ENCODE peak calls at places on chromosomes 13 and 19, in eight cellular contexts. S, I, V, A, Y, R, K and Q are unnamed samples.

GRCh38 chr19:50636317-50637085 is 3.2 kb downstream of the SYT3 start:
- DNase-seq in S (no peak), I (no peak), V (no peak), A (no peak), Y (no peak), R (no peak), K (no peak), Q (no peak)

GRCh38 chr13:20344836-20345490 is 112.8 kb upstream of the GJB6 start:
- DNase-seq in S (no peak), I (no peak), V (no peak), A (no peak), Y (no peak), R (no peak), K (no peak), Q (no peak)

GRCh38 chr19:17765069-17765618 is 13.9 kb downstream of the FCHO1 start:
- DNase-seq in S (peak; percentile 63), I (no peak), V (peak; percentile 93), A (no peak), Y (no peak), R (no peak), K (peak; percentile 57), Q (peak; percentile 71)

GRCh38 chr19:40383668-40384248 is 6.2 kb downstream of the HIPK4 start:
- DNase-seq in S (no peak), I (no peak), V (no peak), A (no peak), Y (no peak), R (no peak), K (no peak), Q (no peak)

GRCh38 chr13:37386276-37386675 is 212.3 kb downstream of the POSTN start:
- DNase-seq in S (no peak), I (no peak), V (no peak), A (no peak), Y (peak; percentile 56), R (no peak), K (no peak), Q (no peak)

GRCh38 chr13:113343692-113343968 is 20.3 kb downstream of the GRTP1 start:
- DNase-seq in S (no peak), I (no peak), V (peak; percentile 41), A (no peak), Y (no peak), R (no peak), K (peak; percentile 1), Q (no peak)

GRCh38 chr13:35046587-35046986 is 104.5 kb downstream of the NBEA start:
- DNase-seq in S (no peak), I (no peak), V (no peak), A (no peak), Y (no peak), R (no peak), K (no peak), Q (no peak)

GRCh38 chr13:60275208-60275607 is 111.5 kb upstream of the DIAPH3 start:
- DNase-seq in S (no peak), I (no peak), V (no peak), A (no peak), Y (no peak), R (no peak), K (no peak), Q (no peak)

GRCh38 chr19:5255602-5256231 is 84.9 kb downstream of the PTPRS start:
- DNase-seq in S (no peak), I (no peak), V (no peak), A (no peak), Y (no peak), R (no peak), K (no peak), Q (no peak)

GRCh38 chr19:11059511-11060358 is 29.5 kb upstream of the LDLR start:
- DNase-seq in S (no peak), I (no peak), V (no peak), A (no peak), Y (no peak), R (no peak), K (no peak), Q (no peak)

GRCh38 chr13:31160857-31161582 is 684 bp downstream of the HSPH1 start:
- DNase-seq in S (peak; percentile 69), I (peak; percentile 86), V (peak; percentile 89), A (peak; percentile 59), Y (peak; percentile 75), R (peak; percentile 32), K (peak; percentile 74), Q (peak; percentile 50)

GRCh38 chr19:16834747-16835146 is 5.5 kb downstream of the SIN3B start:
- DNase-seq in S (no peak), I (no peak), V (no peak), A (no peak), Y (peak; percentile 28), R (no peak), K (no peak), Q (peak; percentile 72)

GRCh38 chr13:94829201-94829600 is 116.9 kb upstream of the SOX21 start:
- DNase-seq in S (no peak), I (no peak), V (no peak), A (no peak), Y (no peak), R (no peak), K (no peak), Q (no peak)

GRCh38 chr19:40809358-40810086 is 10.5 kb downstream of the EGLN2 start:
- DNase-seq in S (no peak), I (no peak), V (peak; percentile 81), A (no peak), Y (no peak), R (no peak), K (no peak), Q (no peak)

GRCh38 chr13:60347174-60347573 is 49.8 kb upstream of the TDRD3 start:
- DNase-seq in S (no peak), I (no peak), V (no peak), A (no peak), Y (no peak), R (no peak), K (no peak), Q (no peak)

GRCh38 chr13:112119192-112120030 is 52.5 kb downstream of the SOX1 start:
- DNase-seq in S (no peak), I (no peak), V (peak; percentile 55), A (no peak), Y (no peak), R (no peak), K (no peak), Q (no peak)

GRCh38 chr13:66048888-66049287 is 1181.2 kb downstream of the PCDH9 start:
- DNase-seq in S (no peak), I (no peak), V (no peak), A (no peak), Y (peak; percentile 27), R (no peak), K (no peak), Q (no peak)

GRCh38 chr13:20711301-20712044 is 8.0 kb downstream of the IL17D start:
- DNase-seq in S (no peak), I (no peak), V (no peak), A (no peak), Y (no peak), R (no peak), K (no peak), Q (no peak)

GRCh38 chr19:48512504-48513288 is 1.1 kb upstream of the LMTK3 start:
- DNase-seq in S (no peak), I (no peak), V (no peak), A (no peak), Y (no peak), R (no peak), K (no peak), Q (no peak)
- H3K4me3 ChIP-seq in S (no peak overlapping the region), I (no peak overlapping the region), V (peak overlapping the region; percentile 59), A (peak overlapping the region; percentile 72), Y (no peak overlapping the region), R (no peak overlapping the region), K (no peak overlapping the region), Q (no peak overlapping the region)

GRCh38 chr13:63287926-63288325 is 1872.3 kb upstream of the PCDH20 start:
- DNase-seq in S (no peak), I (no peak), V (no peak), A (no peak), Y (no peak), R (no peak), K (no peak), Q (no peak)
- TF ChIP-seq CTCF in S (no peak), I (no peak), V (no peak), A (no peak), Y (no peak), R (no peak), K (no peak), Q (no peak)

DNA sequence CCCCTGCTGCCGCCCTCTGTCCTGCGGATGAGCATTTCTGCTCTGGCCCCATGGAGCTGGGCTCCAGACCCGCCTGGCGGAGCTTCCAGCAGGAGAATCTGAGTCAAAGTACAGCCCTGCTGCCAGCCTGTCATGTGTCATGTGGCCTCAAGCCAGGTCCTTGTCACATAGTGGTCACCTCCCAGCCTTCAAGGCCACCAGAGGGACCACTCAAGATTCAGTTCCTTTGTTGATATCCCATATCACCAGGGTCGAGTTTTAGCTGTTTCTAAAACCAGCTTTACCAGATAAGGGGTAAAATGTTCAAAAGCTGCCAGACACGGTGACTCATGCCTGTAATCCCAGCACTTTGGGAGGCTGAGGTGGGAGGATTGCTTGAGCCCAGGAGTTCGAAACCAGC is 13.4 kb downstream of the THOP1 start:
- DNase-seq in S (no peak), I (peak; percentile 46), V (no peak), A (no peak), Y (peak; percentile 7), R (peak; percentile 27), K (peak; percentile 91), Q (no peak)
- H3K36me3 ChIP-seq in S (no peaks in the 10 kb centered on the region), I (peaks cover 23% of the 10 kb centered on the region), V (peaks cover 58% of the 10 kb centered on the region), A (peaks cover 95% of the 10 kb centered on the region), Y (peaks cover 48% of the 10 kb centered on the region), R (no peaks in the 10 kb centered on the region), K (no peaks in the 10 kb centered on the region), Q (peaks cover 18% of the 10 kb centered on the region)

GRCh38 chr19:54470991-54471782 is 1.9 kb downstream of the CDC42EP5 start:
- DNase-seq in S (no peak), I (no peak), V (peak; percentile 73), A (no peak), Y (no peak), R (peak; percentile 67), K (peak; percentile 29), Q (no peak)

GRCh38 chr19:54473983-54474382 is 887 bp upstream of the CDC42EP5 start:
- DNase-seq in S (no peak), I (no peak), V (peak; percentile 28), A (no peak), Y (no peak), R (no peak), K (no peak), Q (no peak)

GRCh38 chr19:54473071-54473941 is at the start of gene CDC42EP5:
- DNase-seq in S (no peak), I (peak; percentile 59), V (peak; percentile 73), A (no peak), Y (peak; percentile 85), R (no peak), K (peak; percentile 61), Q (peak; percentile 51)

GRCh38 chr19:54469496-54469934 is 3.6 kb downstream of the CDC42EP5 start:
- DNase-seq in S (no peak), I (no peak), V (no peak), A (no peak), Y (no peak), R (no peak), K (peak; percentile 68), Q (peak; percentile 67)

DNA sequence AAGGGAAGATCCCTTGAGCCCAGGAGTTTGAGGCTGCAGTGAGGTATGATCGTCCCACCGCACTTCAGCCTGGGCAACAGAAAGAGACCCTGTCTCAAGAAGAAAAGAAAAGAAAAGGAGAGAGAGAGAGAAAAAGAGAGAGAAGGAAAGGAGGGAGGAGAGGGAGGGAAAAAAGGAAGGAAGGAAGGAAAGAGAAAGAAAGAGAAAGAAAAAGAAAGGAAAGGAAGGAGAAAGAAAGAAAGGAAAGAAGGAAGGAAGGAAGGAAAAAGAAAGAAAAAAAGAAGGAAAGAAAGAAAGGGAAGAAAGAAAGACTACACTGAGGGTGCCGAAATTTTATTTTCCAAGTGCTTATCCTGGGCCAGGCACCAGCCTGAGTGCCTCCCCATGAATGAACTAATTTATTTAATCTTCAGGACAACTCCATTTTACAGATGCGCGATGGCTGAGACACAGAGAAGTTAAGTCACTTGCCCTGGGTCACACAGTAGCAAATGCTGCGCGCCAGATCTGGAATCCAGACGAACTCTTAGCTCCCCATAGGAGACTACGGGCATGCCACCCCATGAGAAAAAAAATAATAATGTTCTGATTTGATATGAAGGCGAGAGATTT is 2.7 kb downstream of the CDC42EP5 start:
- DNase-seq in S (no peak), I (no peak), V (no peak), A (no peak), Y (no peak), R (no peak), K (peak; percentile 19), Q (no peak)
- H3K4me3 ChIP-seq in S (no peak overlapping the region), I (no peak overlapping the region), V (peak overlapping the region; percentile 31), A (no peak overlapping the region), Y (no peak overlapping the region), R (no peak overlapping the region), K (no peak overlapping the region), Q (peak overlapping the region; percentile 64)